ENCODE peak calls at places on chromosome 22, in five cellular contexts. One of them, this sample, is unnamed. For H3K4me1, the result is how much of the 10 kb centered on the place peaks cover.

GRCh38 chr22:40410272-40410671 is 39.9 kb downstream of the SGSM3 start:
- DNase-seq in IMR-90: no peak
- DNase-seq in CD4-positive, CD25-positive, alpha-beta regulatory T cell: no peak
- DNase-seq in HCT116: no peak
- DNase-seq in neuronal stem cell: no peak
- DNase-seq in this sample: peak

GRCh38 chr22:24184057-24184798 is 2.9 kb downstream of the SUSD2 start:
- DNase-seq in IMR-90: no peak
- DNase-seq in CD4-positive, CD25-positive, alpha-beta regulatory T cell: no peak
- DNase-seq in HCT116: no peak
- DNase-seq in neuronal stem cell: no peak
- DNase-seq in this sample: peak

GRCh38 chr22:25777870-25778269 is 35.9 kb downstream of the MYO18B start:
- DNase-seq in IMR-90: peak
- DNase-seq in CD4-positive, CD25-positive, alpha-beta regulatory T cell: peak
- DNase-seq in HCT116: peak
- DNase-seq in neuronal stem cell: no peak
- DNase-seq in this sample: no peak

GRCh38 chr22:24338701-24339451 is 68.2 kb downstream of the SPECC1L start:
- DNase-seq in IMR-90: peak
- DNase-seq in CD4-positive, CD25-positive, alpha-beta regulatory T cell: no peak
- DNase-seq in HCT116: no peak
- DNase-seq in neuronal stem cell: peak
- DNase-seq in this sample: no peak

GRCh38 chr22:32469799-32470212 is 4.8 kb upstream of the FBXO7 start:
- DNase-seq in IMR-90: peak
- DNase-seq in CD4-positive, CD25-positive, alpha-beta regulatory T cell: no peak
- DNase-seq in HCT116: peak
- DNase-seq in neuronal stem cell: no peak
- DNase-seq in this sample: no peak

GRCh38 chr22:39369186-39369585 is 19.4 kb downstream of the SYNGR1 start:
- DNase-seq in IMR-90: no peak
- DNase-seq in CD4-positive, CD25-positive, alpha-beta regulatory T cell: no peak
- DNase-seq in HCT116: no peak
- DNase-seq in neuronal stem cell: no peak
- DNase-seq in this sample: no peak

GRCh38 chr22:32591620-32592019 is 117.0 kb downstream of the FBXO7 start:
- DNase-seq in IMR-90: peak
- DNase-seq in CD4-positive, CD25-positive, alpha-beta regulatory T cell: no peak
- DNase-seq in HCT116: no peak
- DNase-seq in neuronal stem cell: no peak
- DNase-seq in this sample: no peak

GRCh38 chr22:39738746-39739145 is 154.8 kb downstream of the ENTHD1 start:
- DNase-seq in IMR-90: peak
- DNase-seq in CD4-positive, CD25-positive, alpha-beta regulatory T cell: no peak
- DNase-seq in HCT116: no peak
- DNase-seq in neuronal stem cell: no peak
- DNase-seq in this sample: no peak

GRCh38 chr22:21761086-21761485 is 25.5 kb upstream of the YPEL1 start:
- DNase-seq in IMR-90: peak
- DNase-seq in CD4-positive, CD25-positive, alpha-beta regulatory T cell: no peak
- DNase-seq in HCT116: no peak
- DNase-seq in neuronal stem cell: no peak
- DNase-seq in this sample: no peak

GRCh38 chr22:36741204-36741793 is 34.6 kb downstream of the IFT27 start:
- DNase-seq in IMR-90: no peak
- DNase-seq in CD4-positive, CD25-positive, alpha-beta regulatory T cell: no peak
- DNase-seq in HCT116: peak
- DNase-seq in neuronal stem cell: no peak
- DNase-seq in this sample: no peak

GRCh38 chr22:49815641-49816071 is 12.0 kb downstream of the BRD1 start:
- DNase-seq in IMR-90: peak
- DNase-seq in CD4-positive, CD25-positive, alpha-beta regulatory T cell: no peak
- DNase-seq in HCT116: no peak
- DNase-seq in neuronal stem cell: no peak
- DNase-seq in this sample: no peak

GRCh38 chr22:35567794-35568193 is 27.2 kb downstream of the RASD2 start:
- DNase-seq in IMR-90: no peak
- DNase-seq in CD4-positive, CD25-positive, alpha-beta regulatory T cell: no peak
- DNase-seq in HCT116: no peak
- DNase-seq in neuronal stem cell: no peak
- DNase-seq in this sample: no peak

GRCh38 chr22:20571531-20572007 is 64.2 kb downstream of the MED15 start:
- DNase-seq in IMR-90: no peak
- DNase-seq in CD4-positive, CD25-positive, alpha-beta regulatory T cell: peak
- DNase-seq in HCT116: no peak
- DNase-seq in neuronal stem cell: peak
- DNase-seq in this sample: no peak

GRCh38 chr22:24417200-24417599 is 10.2 kb upstream of the ADORA2A start:
- DNase-seq in IMR-90: no peak
- DNase-seq in CD4-positive, CD25-positive, alpha-beta regulatory T cell: no peak
- DNase-seq in HCT116: no peak
- DNase-seq in neuronal stem cell: no peak
- DNase-seq in this sample: no peak

GRCh38 chr22:24523873-24524272 is 28.7 kb downstream of the UPB1 start:
- DNase-seq in IMR-90: peak
- DNase-seq in CD4-positive, CD25-positive, alpha-beta regulatory T cell: no peak
- DNase-seq in HCT116: no peak
- DNase-seq in neuronal stem cell: no peak
- DNase-seq in this sample: no peak

GRCh38 chr22:49992921-49993648 is 19.5 kb downstream of the IL17REL start:
- DNase-seq in IMR-90: peak
- DNase-seq in CD4-positive, CD25-positive, alpha-beta regulatory T cell: peak
- DNase-seq in HCT116: no peak
- DNase-seq in neuronal stem cell: no peak
- DNase-seq in this sample: peak

GRCh38 chr22:11629661-11630385 is 3898.2 kb upstream of the OR11H1 start:
- DNase-seq in IMR-90: no peak
- DNase-seq in CD4-positive, CD25-positive, alpha-beta regulatory T cell: no peak
- DNase-seq in HCT116: no peak
- DNase-seq in neuronal stem cell: no peak
- DNase-seq in this sample: no peak

GRCh38 chr22:48434156-48434867 is 1393.4 kb downstream of the BRD1 start:
- DNase-seq in IMR-90: no peak
- DNase-seq in CD4-positive, CD25-positive, alpha-beta regulatory T cell: no peak
- DNase-seq in HCT116: no peak
- DNase-seq in neuronal stem cell: no peak
- DNase-seq in this sample: no peak

GRCh38 chr22:40485813-40486610 is 115.6 kb downstream of the SGSM3 start:
- DNase-seq in IMR-90: peak
- DNase-seq in CD4-positive, CD25-positive, alpha-beta regulatory T cell: no peak
- DNase-seq in HCT116: no peak
- DNase-seq in neuronal stem cell: no peak
- DNase-seq in this sample: no peak

GRCh38 chr22:42688241-42688913 is 32.3 kb downstream of the A4GALT start:
- DNase-seq in IMR-90: peak
- DNase-seq in CD4-positive, CD25-positive, alpha-beta regulatory T cell: no peak
- DNase-seq in HCT116: no peak
- DNase-seq in neuronal stem cell: peak
- DNase-seq in this sample: peak
- H3K4me1 ChIP-seq in IMR-90: under half
- H3K4me1 ChIP-seq in CD4-positive, CD25-positive, alpha-beta regulatory T cell: under half
- H3K4me1 ChIP-seq in HCT116: under half
- H3K4me1 ChIP-seq in neuronal stem cell: under half
- H3K4me1 ChIP-seq in this sample: under half

GRCh38 chr22:17924076-17924475 is 100.3 kb downstream of the MICAL3 start:
- DNase-seq in IMR-90: no peak
- DNase-seq in CD4-positive, CD25-positive, alpha-beta regulatory T cell: no peak
- DNase-seq in HCT116: no peak
- DNase-seq in neuronal stem cell: no peak
- DNase-seq in this sample: no peak

GRCh38 chr22:17922925-17923898 is 101.1 kb downstream of the MICAL3 start:
- DNase-seq in IMR-90: peak
- DNase-seq in CD4-positive, CD25-positive, alpha-beta regulatory T cell: no peak
- DNase-seq in HCT116: no peak
- DNase-seq in neuronal stem cell: no peak
- DNase-seq in this sample: peak

GRCh38 chr22:17920145-17920605 is 104.2 kb downstream of the MICAL3 start:
- DNase-seq in IMR-90: peak
- DNase-seq in CD4-positive, CD25-positive, alpha-beta regulatory T cell: no peak
- DNase-seq in HCT116: no peak
- DNase-seq in neuronal stem cell: no peak
- DNase-seq in this sample: no peak

GRCh38 chr22:17920992-17921650 is 103.2 kb downstream of the MICAL3 start:
- DNase-seq in IMR-90: no peak
- DNase-seq in CD4-positive, CD25-positive, alpha-beta regulatory T cell: no peak
- DNase-seq in HCT116: no peak
- DNase-seq in neuronal stem cell: no peak
- DNase-seq in this sample: no peak

DNA sequence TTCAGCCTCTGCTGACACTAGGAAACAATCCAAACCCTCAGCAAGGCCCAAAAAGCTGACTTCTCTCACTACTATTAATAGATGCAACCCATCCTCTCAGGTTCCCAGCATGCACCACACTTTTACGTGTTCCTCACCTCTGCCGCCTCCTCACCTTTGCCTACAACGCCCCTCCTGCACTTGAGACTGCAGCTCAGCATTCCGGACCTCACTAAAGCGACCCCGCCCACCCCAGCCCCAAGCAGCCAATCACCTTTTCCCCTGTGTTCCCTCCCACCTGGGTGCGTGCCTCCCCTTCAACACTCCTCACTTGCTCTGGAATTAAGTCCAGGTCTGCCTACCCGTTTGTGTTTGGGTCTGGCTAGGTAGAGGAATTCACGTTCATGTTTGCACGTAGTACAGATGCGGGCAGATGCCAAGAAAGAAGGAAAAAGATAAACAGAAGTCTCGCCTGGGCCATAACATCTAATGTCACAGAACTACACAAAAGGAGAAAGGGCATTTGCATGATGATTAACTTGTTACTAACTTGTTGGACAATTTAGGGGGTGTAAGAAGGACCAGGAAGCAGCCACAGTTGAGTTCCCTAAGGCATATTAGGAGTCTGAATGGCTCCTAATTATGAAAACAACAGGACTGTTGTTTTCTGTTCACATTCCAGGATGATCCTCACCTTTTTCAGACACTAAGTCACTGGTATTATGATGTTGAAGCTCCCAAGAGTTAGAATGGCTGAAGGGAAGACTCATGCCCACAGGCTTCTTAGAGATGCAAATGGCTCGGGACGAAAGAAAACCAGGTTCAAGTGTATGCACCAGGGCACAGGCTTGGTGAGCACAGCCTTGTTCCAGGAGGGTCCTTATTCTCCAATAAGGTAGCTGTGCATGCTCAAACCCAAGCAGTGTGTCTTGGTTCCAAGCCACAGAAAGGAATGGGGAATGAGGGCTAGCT is 102.2 kb downstream of the MICAL3 start:
- DNase-seq in IMR-90: no peak
- DNase-seq in CD4-positive, CD25-positive, alpha-beta regulatory T cell: no peak
- DNase-seq in HCT116: no peak
- DNase-seq in neuronal stem cell: no peak
- DNase-seq in this sample: no peak
- H3K4me1 ChIP-seq in IMR-90: under half
- H3K4me1 ChIP-seq in CD4-positive, CD25-positive, alpha-beta regulatory T cell: under half
- H3K4me1 ChIP-seq in HCT116: half or more
- H3K4me1 ChIP-seq in neuronal stem cell: under half
- H3K4me1 ChIP-seq in this sample: under half

GRCh38 chr22:46115388-46115678 is 35.0 kb upstream of the PPARA start:
- DNase-seq in IMR-90: no peak
- DNase-seq in CD4-positive, CD25-positive, alpha-beta regulatory T cell: no peak
- DNase-seq in HCT116: no peak
- DNase-seq in neuronal stem cell: no peak
- DNase-seq in this sample: no peak
- H3K4me1 ChIP-seq in IMR-90: under half
- H3K4me1 ChIP-seq in CD4-positive, CD25-positive, alpha-beta regulatory T cell: under half
- H3K4me1 ChIP-seq in HCT116: under half
- H3K4me1 ChIP-seq in neuronal stem cell: under half
- H3K4me1 ChIP-seq in this sample: under half

GRCh38 chr22:37893583-37893983 is 12.5 kb upstream of the MICALL1 start:
- DNase-seq in IMR-90: no peak
- DNase-seq in CD4-positive, CD25-positive, alpha-beta regulatory T cell: no peak
- DNase-seq in HCT116: no peak
- DNase-seq in neuronal stem cell: no peak
- DNase-seq in this sample: no peak

GRCh38 chr22:37887610-37888378 is 18.3 kb upstream of the MICALL1 start:
- DNase-seq in IMR-90: peak
- DNase-seq in CD4-positive, CD25-positive, alpha-beta regulatory T cell: no peak
- DNase-seq in HCT116: no peak
- DNase-seq in neuronal stem cell: no peak
- DNase-seq in this sample: no peak

GRCh38 chr22:37892566-37893338 is 13.3 kb upstream of the MICALL1 start:
- DNase-seq in IMR-90: no peak
- DNase-seq in CD4-positive, CD25-positive, alpha-beta regulatory T cell: no peak
- DNase-seq in HCT116: no peak
- DNase-seq in neuronal stem cell: no peak
- DNase-seq in this sample: peak

GRCh38 chr22:37894939-37895670 is 11.0 kb upstream of the MICALL1 start:
- DNase-seq in IMR-90: no peak
- DNase-seq in CD4-positive, CD25-positive, alpha-beta regulatory T cell: no peak
- DNase-seq in HCT116: no peak
- DNase-seq in neuronal stem cell: peak
- DNase-seq in this sample: no peak

GRCh38 chr22:37891926-37892325 is 14.2 kb upstream of the MICALL1 start:
- DNase-seq in IMR-90: no peak
- DNase-seq in CD4-positive, CD25-positive, alpha-beta regulatory T cell: no peak
- DNase-seq in HCT116: no peak
- DNase-seq in neuronal stem cell: no peak
- DNase-seq in this sample: no peak
- H3K4me1 ChIP-seq in IMR-90: under half
- H3K4me1 ChIP-seq in CD4-positive, CD25-positive, alpha-beta regulatory T cell: under half
- H3K4me1 ChIP-seq in HCT116: under half
- H3K4me1 ChIP-seq in neuronal stem cell: under half
- H3K4me1 ChIP-seq in this sample: under half